ENCODE peak calls at places on chromosomes 5 and 9, in nine cellular contexts. L, U, Q, H, B, Y, A, G and F are unnamed samples.

GRCh38 chr5:107470007-107470582 is 200.6 kb downstream of the EFNA5 start:
- DNase-seq in L (no peak), U (no peak), Q (no peak), H (peak; percentile 35), B (no peak), Y (no peak), A (no peak), G (no peak), F (no peak)

GRCh38 chr9:136488247-136489214 is 5.7 kb upstream of the SEC16A start:
- DNase-seq in L (peak; percentile 82), U (peak; percentile 81), Q (peak; percentile 71), H (peak; percentile 4), B (peak; percentile 63), Y (peak; percentile 76), A (peak; percentile 65), G (no peak), F (peak; percentile 31)

GRCh38 chr9:86126998-86127972 is 27.9 kb upstream of the GOLM1 start:
- DNase-seq in L (peak; percentile 84), U (peak; percentile 4), Q (no peak), H (peak; percentile 21), B (no peak), Y (peak; percentile 62), A (peak; percentile 95), G (no peak), F (peak; percentile 99)

GRCh38 chr5:154276932-154277331 is 86.4 kb downstream of the GALNT10 start:
- DNase-seq in L (no peak), U (no peak), Q (no peak), H (peak; percentile 90), B (no peak), Y (no peak), A (no peak), G (no peak), F (no peak)

GRCh38 chr5:117701067-117701466 is 1126.4 kb upstream of the SEMA6A start:
- DNase-seq in L (no peak), U (no peak), Q (no peak), H (no peak), B (no peak), Y (no peak), A (no peak), G (no peak), F (no peak)

GRCh38 chr5:177306674-177307543 is 3.3 kb downstream of the PRELID1 start:
- DNase-seq in L (no peak), U (no peak), Q (no peak), H (no peak), B (no peak), Y (no peak), A (no peak), G (no peak), F (no peak)

GRCh38 chr5:180803181-180804128 is 849 bp upstream of the MGAT1 start:
- DNase-seq in L (no peak), U (peak; percentile 61), Q (peak; percentile 72), H (no peak), B (peak; percentile 87), Y (no peak), A (no peak), G (no peak), F (no peak)

GRCh38 chr9:128540630-128541355 is 11.6 kb upstream of the SPTAN1 start:
- DNase-seq in L (no peak), U (no peak), Q (no peak), H (no peak), B (no peak), Y (no peak), A (no peak), G (no peak), F (no peak)

GRCh38 chr9:113187935-113188595 is 33.0 kb downstream of the FKBP15 start:
- DNase-seq in L (no peak), U (no peak), Q (no peak), H (peak; percentile 89), B (no peak), Y (no peak), A (peak; percentile 28), G (no peak), F (no peak)

GRCh38 chr5:113202904-113203716 is 226.5 kb downstream of the DCP2 start:
- DNase-seq in L (peak; percentile 75), U (no peak), Q (no peak), H (no peak), B (no peak), Y (peak; percentile 53), A (peak; percentile 53), G (no peak), F (no peak)

GRCh38 chr5:147733075-147733474 is 49.5 kb downstream of the JAKMIP2 start:
- DNase-seq in L (no peak), U (no peak), Q (no peak), H (no peak), B (no peak), Y (no peak), A (no peak), G (no peak), F (no peak)

GRCh38 chr5:150180241-150181027 is 9.4 kb upstream of the SLC6A7 start:
- DNase-seq in L (no peak), U (no peak), Q (no peak), H (no peak), B (no peak), Y (no peak), A (no peak), G (no peak), F (no peak)

GRCh38 chr5:135950611-135951010 is 4.2 kb downstream of the LECT2 start:
- DNase-seq in L (no peak), U (no peak), Q (no peak), H (peak; percentile 56), B (no peak), Y (no peak), A (no peak), G (no peak), F (no peak)

GRCh38 chr5:41869150-41869738 is 981 bp downstream of the OXCT1 start:
- DNase-seq in L (no peak), U (peak; percentile 3), Q (peak; percentile 7), H (peak; percentile 24), B (no peak), Y (peak; percentile 3), A (no peak), G (no peak), F (peak; percentile 46)